ENCODE peak calls at places on chromosome 19, in five cellular contexts. One of them, this sample, is unnamed.
A peak's percentile ranks its signal among the peaks of the same experiment; 100 is the strongest.

GRCh38 chr19:10670187-10670586 is 16.0 kb downstream of the ILF3 start:
- DNase-seq in NCI-H1930: no peak
- DNase-seq in choroid plexus epithelial cell: peak; percentile 38
- DNase-seq in Caco-2: no peak
- DNase-seq in ascending aorta: no peak
- DNase-seq in this sample: no peak

GRCh38 chr19:3457531-3458228 is 22.6 kb downstream of the SMIM24 start:
- DNase-seq in NCI-H1930: no peak
- DNase-seq in choroid plexus epithelial cell: no peak
- DNase-seq in Caco-2: no peak
- DNase-seq in ascending aorta: peak; percentile 37
- DNase-seq in this sample: no peak

GRCh38 chr19:55179570-55180484 is at the start of gene SYT5:
- DNase-seq in NCI-H1930: peak; percentile 50
- DNase-seq in choroid plexus epithelial cell: peak; percentile 31
- DNase-seq in Caco-2: peak; percentile 86
- DNase-seq in ascending aorta: no peak
- DNase-seq in this sample: no peak

GRCh38 chr19:37551123-37551993 is 43.2 kb downstream of the ZNF571 start:
- DNase-seq in NCI-H1930: no peak
- DNase-seq in choroid plexus epithelial cell: peak; percentile 78
- DNase-seq in Caco-2: no peak
- DNase-seq in ascending aorta: no peak
- DNase-seq in this sample: no peak

GRCh38 chr19:23772668-23773063 is 14.0 kb upstream of the ZNF681 start:
- DNase-seq in NCI-H1930: no peak
- DNase-seq in choroid plexus epithelial cell: no peak
- DNase-seq in Caco-2: no peak
- DNase-seq in ascending aorta: no peak
- DNase-seq in this sample: no peak

GRCh38 chr19:55156202-55157063 is 1.1 kb downstream of the TNNI3 start:
- DNase-seq in NCI-H1930: peak; percentile 67
- DNase-seq in choroid plexus epithelial cell: peak; percentile 41
- DNase-seq in Caco-2: peak; percentile 92
- DNase-seq in ascending aorta: no peak
- DNase-seq in this sample: peak; percentile 64

GRCh38 chr19:33628921-33629825 is 7.4 kb downstream of the CHST8 start:
- DNase-seq in NCI-H1930: no peak
- DNase-seq in choroid plexus epithelial cell: no peak
- DNase-seq in Caco-2: no peak
- DNase-seq in ascending aorta: no peak
- DNase-seq in this sample: no peak

GRCh38 chr19:40576181-40576584 is 490 bp upstream of the SHKBP1 start:
- DNase-seq in NCI-H1930: no peak
- DNase-seq in choroid plexus epithelial cell: no peak
- DNase-seq in Caco-2: no peak
- DNase-seq in ascending aorta: no peak
- DNase-seq in this sample: no peak

GRCh38 chr19:51124729-51125128 is at the start of gene SIGLEC9:
- DNase-seq in NCI-H1930: no peak
- DNase-seq in choroid plexus epithelial cell: peak; percentile 41
- DNase-seq in Caco-2: no peak
- DNase-seq in ascending aorta: no peak
- DNase-seq in this sample: no peak

GRCh38 chr19:51450730-51451307 is 7.4 kb downstream of the SIGLEC8 start:
- DNase-seq in NCI-H1930: no peak
- DNase-seq in choroid plexus epithelial cell: no peak
- DNase-seq in Caco-2: no peak
- DNase-seq in ascending aorta: no peak
- DNase-seq in this sample: no peak

GRCh38 chr19:33388231-33388816 is 14.8 kb downstream of the CEBPG start:
- DNase-seq in NCI-H1930: no peak
- DNase-seq in choroid plexus epithelial cell: no peak
- DNase-seq in Caco-2: no peak
- DNase-seq in ascending aorta: no peak
- DNase-seq in this sample: no peak

GRCh38 chr19:5804516-5805464 is at the start of gene NRTN:
- DNase-seq in NCI-H1930: peak; percentile 28
- DNase-seq in choroid plexus epithelial cell: no peak
- DNase-seq in Caco-2: peak; percentile 64
- DNase-seq in ascending aorta: no peak
- DNase-seq in this sample: no peak

GRCh38 chr19:49488863-49489537 is 1.6 kb downstream of the RPL13A start:
- DNase-seq in NCI-H1930: no peak
- DNase-seq in choroid plexus epithelial cell: no peak
- DNase-seq in Caco-2: no peak
- DNase-seq in ascending aorta: no peak
- DNase-seq in this sample: no peak